ENCODE peak calls at places on chromosomes 6 and 20, in six cellular contexts. One of them, this sample, is unnamed.
A peak's percentile ranks its signal among the peaks of the same experiment; 100 is the strongest.

GRCh38 chr6:124203106-124203811 is 399.6 kb downstream of the NKAIN2 start:
- DNase-seq in fibroblast of pulmonary artery: peak; percentile 57
- DNase-seq in gastrocnemius medialis: peak; percentile 15
- DNase-seq in GM23338: no peak
- DNase-seq in psoas muscle: no peak
- DNase-seq in heart right ventricle: no peak
- DNase-seq in this sample: peak; percentile 79

GRCh38 chr6:44977406-44977740 is 350.8 kb upstream of the RUNX2 start:
- DNase-seq in heart right ventricle: no peak
- DNase-seq in fibroblast of pulmonary artery: no peak
- DNase-seq in GM23338: no peak
- DNase-seq in psoas muscle: no peak
- DNase-seq in gastrocnemius medialis: no peak
- DNase-seq in this sample: no peak

GRCh38 chr20:45959956-45960630 is 11.9 kb downstream of the ZNF335 start:
- DNase-seq in psoas muscle: peak; percentile 39
- DNase-seq in GM23338: no peak
- DNase-seq in heart right ventricle: no peak
- DNase-seq in fibroblast of pulmonary artery: no peak
- DNase-seq in gastrocnemius medialis: peak; percentile 9
- DNase-seq in this sample: no peak

GRCh38 chr6:135226537-135226936 is 45.4 kb downstream of the MYB start:
- DNase-seq in fibroblast of pulmonary artery: no peak
- DNase-seq in gastrocnemius medialis: no peak
- DNase-seq in psoas muscle: no peak
- DNase-seq in GM23338: no peak
- DNase-seq in heart right ventricle: no peak
- DNase-seq in this sample: no peak

GRCh38 chr20:36085686-36086267 is 68.8 kb upstream of the EPB41L1 start:
- DNase-seq in heart right ventricle: no peak
- DNase-seq in GM23338: no peak
- DNase-seq in gastrocnemius medialis: no peak
- DNase-seq in fibroblast of pulmonary artery: peak; percentile 35
- DNase-seq in psoas muscle: no peak
- DNase-seq in this sample: peak; percentile 92

GRCh38 chr6:28353981-28354676 is 4.4 kb downstream of the ZKSCAN3 start:
- DNase-seq in GM23338: no peak
- DNase-seq in fibroblast of pulmonary artery: peak; percentile 83
- DNase-seq in psoas muscle: peak; percentile 56
- DNase-seq in gastrocnemius medialis: peak; percentile 58
- DNase-seq in heart right ventricle: peak; percentile 41
- DNase-seq in this sample: peak; percentile 86

GRCh38 chr6:15510121-15510520 is 152.7 kb downstream of the DTNBP1 start:
- DNase-seq in gastrocnemius medialis: peak; percentile 15
- DNase-seq in psoas muscle: no peak
- DNase-seq in heart right ventricle: no peak
- DNase-seq in GM23338: no peak
- DNase-seq in fibroblast of pulmonary artery: no peak
- DNase-seq in this sample: no peak

GRCh38 chr6:170245233-170245992 is 45.5 kb downstream of the DLL1 start:
- DNase-seq in psoas muscle: no peak
- DNase-seq in GM23338: no peak
- DNase-seq in heart right ventricle: no peak
- DNase-seq in fibroblast of pulmonary artery: no peak
- DNase-seq in gastrocnemius medialis: no peak
- DNase-seq in this sample: no peak

GRCh38 chr20:48052492-48052870 is 267.2 kb upstream of the SULF2 start:
- DNase-seq in fibroblast of pulmonary artery: peak; percentile 52
- DNase-seq in psoas muscle: no peak
- DNase-seq in gastrocnemius medialis: no peak
- DNase-seq in GM23338: no peak
- DNase-seq in heart right ventricle: no peak
- DNase-seq in this sample: peak; percentile 83

GRCh38 chr6:167667204-167668018 is 159.3 kb upstream of the AFDN start:
- DNase-seq in psoas muscle: no peak
- DNase-seq in GM23338: no peak
- DNase-seq in heart right ventricle: no peak
- DNase-seq in fibroblast of pulmonary artery: no peak
- DNase-seq in gastrocnemius medialis: no peak
- DNase-seq in this sample: no peak

GRCh38 chr6:137494281-137494966 is at the start of gene OLIG3:
- DNase-seq in psoas muscle: no peak
- DNase-seq in heart right ventricle: no peak
- DNase-seq in fibroblast of pulmonary artery: no peak
- DNase-seq in gastrocnemius medialis: no peak
- DNase-seq in GM23338: peak; percentile 89
- DNase-seq in this sample: no peak

GRCh38 chr6:160297310-160297709 is 38.7 kb upstream of the SLC22A2 start:
- DNase-seq in gastrocnemius medialis: no peak
- DNase-seq in heart right ventricle: no peak
- DNase-seq in GM23338: peak; percentile 56
- DNase-seq in psoas muscle: no peak
- DNase-seq in fibroblast of pulmonary artery: no peak
- DNase-seq in this sample: peak; percentile 21
- TF ChIP-seq CTCF in gastrocnemius medialis: no peak
- TF ChIP-seq CTCF in heart right ventricle: no peak
- TF ChIP-seq CTCF in GM23338: peak; percentile 41
- TF ChIP-seq CTCF in psoas muscle: peak; percentile 21
- TF ChIP-seq CTCF in fibroblast of pulmonary artery: no peak
- TF ChIP-seq CTCF in this sample: no peak

DNA sequence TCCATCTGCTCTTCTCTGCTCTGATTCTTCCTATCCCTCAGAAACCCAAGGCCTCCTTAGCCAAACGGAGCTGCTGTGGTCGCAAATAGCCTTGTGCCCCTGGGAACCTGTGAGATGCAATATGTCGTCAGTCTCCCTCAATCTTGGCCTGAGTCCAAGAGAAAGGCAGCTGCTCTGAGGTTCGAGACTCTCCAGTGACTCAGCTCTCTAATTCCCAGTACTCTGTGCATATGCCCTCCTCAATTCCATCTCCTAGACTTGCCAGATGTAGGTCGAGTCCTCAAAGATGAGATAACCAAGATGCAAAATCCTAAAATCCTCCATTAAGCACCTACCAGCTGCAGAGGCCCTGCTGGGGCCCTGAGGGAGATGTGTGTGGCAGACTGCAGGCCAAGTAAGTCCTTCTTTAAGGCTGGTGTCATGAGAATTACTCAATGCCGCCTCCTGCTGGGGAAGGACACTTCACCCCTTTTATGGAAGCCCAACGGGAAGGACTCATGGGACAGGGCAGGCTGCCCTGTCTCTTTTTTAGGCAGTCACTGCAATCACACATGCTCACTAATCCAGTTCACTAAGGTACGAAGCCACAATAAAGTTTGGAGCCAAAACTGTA is 28.5 kb downstream of the C6orf15 start:
- DNase-seq in fibroblast of pulmonary artery: peak; percentile 72
- DNase-seq in GM23338: peak; percentile 84
- DNase-seq in psoas muscle: peak; percentile 57
- DNase-seq in gastrocnemius medialis: peak; percentile 31
- DNase-seq in heart right ventricle: no peak
- DNase-seq in this sample: peak; percentile 54
- TF ChIP-seq CTCF in fibroblast of pulmonary artery: peak; percentile 50
- TF ChIP-seq CTCF in GM23338: peak; percentile 56
- TF ChIP-seq CTCF in psoas muscle: peak; percentile 35
- TF ChIP-seq CTCF in gastrocnemius medialis: peak; percentile 28
- TF ChIP-seq CTCF in heart right ventricle: peak; percentile 38
- TF ChIP-seq CTCF in this sample: peak; percentile 47

GRCh38 chr6:74991573-74992332 is 214.1 kb downstream of the COL12A1 start:
- DNase-seq in GM23338: peak; percentile 26
- DNase-seq in gastrocnemius medialis: no peak
- DNase-seq in fibroblast of pulmonary artery: peak; percentile 45
- DNase-seq in heart right ventricle: no peak
- DNase-seq in psoas muscle: no peak
- DNase-seq in this sample: peak; percentile 73
- TF ChIP-seq CTCF in GM23338: peak; percentile 24
- TF ChIP-seq CTCF in gastrocnemius medialis: no peak
- TF ChIP-seq CTCF in fibroblast of pulmonary artery: peak; percentile 43
- TF ChIP-seq CTCF in heart right ventricle: peak; percentile 14
- TF ChIP-seq CTCF in psoas muscle: no peak
- TF ChIP-seq CTCF in this sample: peak; percentile 33

GRCh38 chr6:26420607-26421235 is 18.6 kb downstream of the BTN3A1 start:
- DNase-seq in heart right ventricle: peak; percentile 13
- DNase-seq in gastrocnemius medialis: no peak
- DNase-seq in fibroblast of pulmonary artery: peak; percentile 51
- DNase-seq in psoas muscle: no peak
- DNase-seq in GM23338: peak; percentile 81
- DNase-seq in this sample: peak; percentile 43
- TF ChIP-seq CTCF in heart right ventricle: peak; percentile 24
- TF ChIP-seq CTCF in gastrocnemius medialis: no peak
- TF ChIP-seq CTCF in fibroblast of pulmonary artery: peak; percentile 45
- TF ChIP-seq CTCF in psoas muscle: no peak
- TF ChIP-seq CTCF in GM23338: peak; percentile 66
- TF ChIP-seq CTCF in this sample: peak; percentile 29

GRCh38 chr20:49715466-49715865 is 1.8 kb upstream of the B4GALT5 start:
- DNase-seq in heart right ventricle: no peak
- DNase-seq in fibroblast of pulmonary artery: no peak
- DNase-seq in GM23338: no peak
- DNase-seq in gastrocnemius medialis: no peak
- DNase-seq in psoas muscle: no peak
- DNase-seq in this sample: no peak

GRCh38 chr20:49713779-49714712 is at the start of gene B4GALT5:
- DNase-seq in GM23338: peak; percentile 95
- DNase-seq in heart right ventricle: peak; percentile 76
- DNase-seq in psoas muscle: peak; percentile 86
- DNase-seq in gastrocnemius medialis: peak; percentile 56
- DNase-seq in fibroblast of pulmonary artery: peak; percentile 84
- DNase-seq in this sample: no peak

GRCh38 chr20:49711331-49711987 is 2.2 kb downstream of the B4GALT5 start:
- DNase-seq in GM23338: no peak
- DNase-seq in gastrocnemius medialis: no peak
- DNase-seq in fibroblast of pulmonary artery: no peak
- DNase-seq in heart right ventricle: no peak
- DNase-seq in psoas muscle: no peak
- DNase-seq in this sample: no peak

GRCh38 chr20:49712118-49712517 is 1.6 kb downstream of the B4GALT5 start:
- DNase-seq in fibroblast of pulmonary artery: no peak
- DNase-seq in GM23338: peak; percentile 43
- DNase-seq in heart right ventricle: no peak
- DNase-seq in psoas muscle: no peak
- DNase-seq in gastrocnemius medialis: no peak
- DNase-seq in this sample: no peak

DNA sequence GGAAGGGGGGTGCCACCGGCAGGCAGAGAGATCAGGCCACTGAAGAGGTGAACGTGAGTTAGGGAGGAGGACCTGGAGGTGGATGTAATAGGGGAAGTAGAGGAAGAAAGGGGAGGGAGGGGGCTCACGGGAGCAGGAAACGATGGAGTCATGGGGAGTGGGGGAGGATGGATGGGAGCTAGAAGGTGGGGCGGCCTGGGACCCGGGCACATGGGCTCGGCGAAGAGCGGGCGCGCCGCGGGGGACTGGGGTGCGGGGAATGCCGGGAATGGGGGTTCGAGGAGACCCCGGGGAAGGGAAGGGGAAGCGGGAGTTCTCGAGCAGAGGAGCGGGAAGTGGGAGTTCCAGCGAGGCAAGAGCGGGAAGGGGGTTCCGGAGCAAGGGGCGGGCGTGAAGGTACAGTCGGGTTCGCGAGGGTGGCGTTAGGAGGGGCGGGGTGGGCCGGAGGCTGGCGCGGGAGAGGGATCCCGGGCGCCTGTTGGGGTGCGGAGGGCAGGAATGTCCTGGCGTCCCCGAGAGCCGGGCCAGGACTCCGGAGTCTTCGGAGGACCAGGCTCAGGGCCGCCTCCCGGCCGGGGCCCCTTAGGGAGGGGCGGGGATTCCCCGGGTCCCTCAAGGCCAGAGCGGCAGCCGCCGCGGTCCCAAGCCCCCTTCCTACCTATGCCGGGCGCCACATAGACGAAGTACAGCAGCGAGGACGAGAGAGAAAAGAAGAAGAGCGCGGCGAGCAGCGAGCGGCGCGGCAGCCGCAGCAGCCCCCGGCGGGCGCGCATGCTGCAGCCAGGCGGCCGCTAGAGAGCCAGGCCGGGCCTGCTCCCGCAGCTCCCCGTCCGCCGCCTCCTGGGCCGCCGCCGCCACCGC is 530 bp downstream of the B4GALT5 start:
- DNase-seq in fibroblast of pulmonary artery: peak; percentile 38
- DNase-seq in heart right ventricle: peak; percentile 53
- DNase-seq in gastrocnemius medialis: peak; percentile 32
- DNase-seq in psoas muscle: peak; percentile 68
- DNase-seq in GM23338: peak; percentile 85
- DNase-seq in this sample: no peak
- TF ChIP-seq CTCF in fibroblast of pulmonary artery: no peak
- TF ChIP-seq CTCF in heart right ventricle: no peak
- TF ChIP-seq CTCF in gastrocnemius medialis: peak; percentile 16
- TF ChIP-seq CTCF in psoas muscle: peak; percentile 6
- TF ChIP-seq CTCF in GM23338: no peak
- TF ChIP-seq CTCF in this sample: no peak

GRCh38 chr20:57332105-57333089 is 2.8 kb downstream of the SPO11 start:
- DNase-seq in heart right ventricle: no peak
- DNase-seq in psoas muscle: no peak
- DNase-seq in gastrocnemius medialis: no peak
- DNase-seq in GM23338: peak; percentile 16
- DNase-seq in fibroblast of pulmonary artery: no peak
- DNase-seq in this sample: peak; percentile 41
- TF ChIP-seq CTCF in heart right ventricle: no peak
- TF ChIP-seq CTCF in psoas muscle: no peak
- TF ChIP-seq CTCF in gastrocnemius medialis: no peak
- TF ChIP-seq CTCF in GM23338: peak; percentile 65
- TF ChIP-seq CTCF in fibroblast of pulmonary artery: no peak
- TF ChIP-seq CTCF in this sample: peak; percentile 41

GRCh38 chr6:8059129-8059528 is 5.1 kb downstream of the BLOC1S5 start:
- DNase-seq in heart right ventricle: no peak
- DNase-seq in GM23338: peak; percentile 38
- DNase-seq in psoas muscle: no peak
- DNase-seq in fibroblast of pulmonary artery: peak; percentile 74
- DNase-seq in gastrocnemius medialis: no peak
- DNase-seq in this sample: peak; percentile 16
- TF ChIP-seq CTCF in heart right ventricle: peak; percentile 67
- TF ChIP-seq CTCF in GM23338: peak; percentile 48
- TF ChIP-seq CTCF in psoas muscle: peak; percentile 45
- TF ChIP-seq CTCF in fibroblast of pulmonary artery: peak; percentile 33
- TF ChIP-seq CTCF in gastrocnemius medialis: peak; percentile 17
- TF ChIP-seq CTCF in this sample: no peak

GRCh38 chr20:14219801-14220461 is 117.5 kb downstream of the FLRT3 start:
- DNase-seq in GM23338: peak; percentile 37
- DNase-seq in fibroblast of pulmonary artery: no peak
- DNase-seq in psoas muscle: no peak
- DNase-seq in gastrocnemius medialis: no peak
- DNase-seq in heart right ventricle: no peak
- DNase-seq in this sample: peak; percentile 63

GRCh38 chr20:14223806-14224205 is 113.6 kb downstream of the FLRT3 start:
- DNase-seq in GM23338: no peak
- DNase-seq in gastrocnemius medialis: no peak
- DNase-seq in heart right ventricle: no peak
- DNase-seq in fibroblast of pulmonary artery: no peak
- DNase-seq in psoas muscle: no peak
- DNase-seq in this sample: peak; percentile 59

GRCh38 chr20:14220986-14221385 is 116.4 kb downstream of the FLRT3 start:
- DNase-seq in fibroblast of pulmonary artery: no peak
- DNase-seq in GM23338: no peak
- DNase-seq in heart right ventricle: no peak
- DNase-seq in psoas muscle: no peak
- DNase-seq in gastrocnemius medialis: no peak
- DNase-seq in this sample: no peak
- TF ChIP-seq CTCF in fibroblast of pulmonary artery: no peak
- TF ChIP-seq CTCF in GM23338: no peak
- TF ChIP-seq CTCF in heart right ventricle: no peak
- TF ChIP-seq CTCF in psoas muscle: no peak
- TF ChIP-seq CTCF in gastrocnemius medialis: no peak
- TF ChIP-seq CTCF in this sample: no peak

This sample was measured in MCF 10A.